ENCODE peak calls at places on chromosomes 3 and 15, in six cellular contexts. One of them, this sample, is unnamed. For H3K4me1, the result is how much of the 10 kb centered on the place peaks cover.

GRCh38 chr3:14507757-14508504 is 32.2 kb downstream of the GRIP2 start:
- DNase-seq in A673: no peak
- DNase-seq in CD8-positive, alpha-beta T cell: no peak
- DNase-seq in naive thymus-derived CD4-positive, alpha-beta T cell: no peak
- DNase-seq in upper lobe of right lung: peak
- DNase-seq in ovary: peak
- DNase-seq in this sample: no peak

GRCh38 chr3:72782521-72782920 is 65.7 kb downstream of the SHQ1 start:
- DNase-seq in A673: peak
- DNase-seq in CD8-positive, alpha-beta T cell: no peak
- DNase-seq in naive thymus-derived CD4-positive, alpha-beta T cell: no peak
- DNase-seq in upper lobe of right lung: no peak
- DNase-seq in ovary: no peak
- DNase-seq in this sample: no peak

GRCh38 chr15:35168464-35168863 is 83.4 kb upstream of the NANOGP8 start:
- DNase-seq in A673: peak
- DNase-seq in CD8-positive, alpha-beta T cell: no peak
- DNase-seq in naive thymus-derived CD4-positive, alpha-beta T cell: no peak
- DNase-seq in upper lobe of right lung: no peak
- DNase-seq in ovary: no peak
- DNase-seq in this sample: no peak

GRCh38 chr15:39310633-39311032 is 270.2 kb upstream of the THBS1 start:
- DNase-seq in A673: no peak
- DNase-seq in CD8-positive, alpha-beta T cell: no peak
- DNase-seq in naive thymus-derived CD4-positive, alpha-beta T cell: no peak
- DNase-seq in upper lobe of right lung: no peak
- DNase-seq in ovary: no peak
- DNase-seq in this sample: no peak

GRCh38 chr3:6803652-6804051 is 57.3 kb upstream of the GRM7 start:
- DNase-seq in A673: no peak
- DNase-seq in CD8-positive, alpha-beta T cell: no peak
- DNase-seq in naive thymus-derived CD4-positive, alpha-beta T cell: no peak
- DNase-seq in upper lobe of right lung: no peak
- DNase-seq in ovary: no peak
- DNase-seq in this sample: no peak

GRCh38 chr3:50192689-50193141 is 1.3 kb downstream of the GNAT1 start:
- DNase-seq in A673: peak
- DNase-seq in CD8-positive, alpha-beta T cell: peak
- DNase-seq in naive thymus-derived CD4-positive, alpha-beta T cell: peak
- DNase-seq in upper lobe of right lung: peak
- DNase-seq in ovary: peak
- DNase-seq in this sample: peak

GRCh38 chr3:48716508-48716981 is 476 bp downstream of the IP6K2 start:
- DNase-seq in A673: peak
- DNase-seq in CD8-positive, alpha-beta T cell: no peak
- DNase-seq in naive thymus-derived CD4-positive, alpha-beta T cell: peak
- DNase-seq in upper lobe of right lung: no peak
- DNase-seq in ovary: no peak
- DNase-seq in this sample: peak

GRCh38 chr3:194536883-194537637 is 50.3 kb upstream of the ATP13A3 start:
- DNase-seq in A673: peak
- DNase-seq in CD8-positive, alpha-beta T cell: no peak
- DNase-seq in naive thymus-derived CD4-positive, alpha-beta T cell: no peak
- DNase-seq in upper lobe of right lung: no peak
- DNase-seq in ovary: peak
- DNase-seq in this sample: peak

GRCh38 chr3:45026957-45027356 is 854 bp downstream of the CLEC3B start:
- DNase-seq in A673: no peak
- DNase-seq in CD8-positive, alpha-beta T cell: no peak
- DNase-seq in naive thymus-derived CD4-positive, alpha-beta T cell: no peak
- DNase-seq in upper lobe of right lung: no peak
- DNase-seq in ovary: no peak
- DNase-seq in this sample: no peak

GRCh38 chr3:189557824-189558223 is 73.4 kb upstream of the TP63 start:
- DNase-seq in A673: no peak
- DNase-seq in CD8-positive, alpha-beta T cell: no peak
- DNase-seq in naive thymus-derived CD4-positive, alpha-beta T cell: no peak
- DNase-seq in upper lobe of right lung: no peak
- DNase-seq in ovary: no peak
- DNase-seq in this sample: no peak

GRCh38 chr3:144989756-144990155 is 1018.1 kb downstream of the DIPK2A start:
- DNase-seq in A673: peak
- DNase-seq in CD8-positive, alpha-beta T cell: no peak
- DNase-seq in naive thymus-derived CD4-positive, alpha-beta T cell: no peak
- DNase-seq in upper lobe of right lung: no peak
- DNase-seq in ovary: no peak
- DNase-seq in this sample: no peak

GRCh38 chr15:51322622-51323296 is 15.6 kb downstream of the CYP19A1 start:
- DNase-seq in A673: no peak
- DNase-seq in CD8-positive, alpha-beta T cell: no peak
- DNase-seq in naive thymus-derived CD4-positive, alpha-beta T cell: no peak
- DNase-seq in upper lobe of right lung: peak
- DNase-seq in ovary: no peak
- DNase-seq in this sample: no peak

GRCh38 chr3:15470261-15470660 is 42.9 kb downstream of the EAF1 start:
- DNase-seq in A673: no peak
- DNase-seq in CD8-positive, alpha-beta T cell: no peak
- DNase-seq in naive thymus-derived CD4-positive, alpha-beta T cell: no peak
- DNase-seq in upper lobe of right lung: no peak
- DNase-seq in ovary: no peak
- DNase-seq in this sample: no peak

GRCh38 chr3:159978353-159978752 is 10.3 kb upstream of the IL12A start:
- DNase-seq in A673: no peak
- DNase-seq in CD8-positive, alpha-beta T cell: no peak
- DNase-seq in naive thymus-derived CD4-positive, alpha-beta T cell: no peak
- DNase-seq in upper lobe of right lung: no peak
- DNase-seq in ovary: no peak
- DNase-seq in this sample: no peak

GRCh38 chr3:23796518-23796917 is 9.2 kb upstream of the UBE2E1 start:
- DNase-seq in A673: no peak
- DNase-seq in CD8-positive, alpha-beta T cell: no peak
- DNase-seq in naive thymus-derived CD4-positive, alpha-beta T cell: no peak
- DNase-seq in upper lobe of right lung: no peak
- DNase-seq in ovary: no peak
- DNase-seq in this sample: no peak

GRCh38 chr15:79186616-79187015 is 95.9 kb upstream of the ANKRD34C start:
- DNase-seq in A673: no peak
- DNase-seq in CD8-positive, alpha-beta T cell: no peak
- DNase-seq in naive thymus-derived CD4-positive, alpha-beta T cell: no peak
- DNase-seq in upper lobe of right lung: no peak
- DNase-seq in ovary: no peak
- DNase-seq in this sample: no peak

GRCh38 chr3:52535411-52536111 is 844 bp upstream of the UQCC5 start:
- DNase-seq in A673: no peak
- DNase-seq in CD8-positive, alpha-beta T cell: no peak
- DNase-seq in naive thymus-derived CD4-positive, alpha-beta T cell: no peak
- DNase-seq in upper lobe of right lung: no peak
- DNase-seq in ovary: no peak
- DNase-seq in this sample: no peak

GRCh38 chr15:44550256-44550655 is 13.3 kb downstream of the EIF3J start:
- DNase-seq in A673: peak
- DNase-seq in CD8-positive, alpha-beta T cell: no peak
- DNase-seq in naive thymus-derived CD4-positive, alpha-beta T cell: no peak
- DNase-seq in upper lobe of right lung: no peak
- DNase-seq in ovary: no peak
- DNase-seq in this sample: no peak

GRCh38 chr3:130811552-130811951 is 64.9 kb upstream of the PIK3R4 start:
- DNase-seq in A673: no peak
- DNase-seq in CD8-positive, alpha-beta T cell: no peak
- DNase-seq in naive thymus-derived CD4-positive, alpha-beta T cell: no peak
- DNase-seq in upper lobe of right lung: no peak
- DNase-seq in ovary: no peak
- DNase-seq in this sample: no peak

GRCh38 chr3:36964827-36965226 is 20.0 kb upstream of the TRANK1 start:
- DNase-seq in A673: no peak
- DNase-seq in CD8-positive, alpha-beta T cell: no peak
- DNase-seq in naive thymus-derived CD4-positive, alpha-beta T cell: no peak
- DNase-seq in upper lobe of right lung: no peak
- DNase-seq in ovary: no peak
- DNase-seq in this sample: no peak

GRCh38 chr3:36969085-36969484 is 23.8 kb downstream of the EPM2AIP1 start:
- DNase-seq in A673: no peak
- DNase-seq in CD8-positive, alpha-beta T cell: no peak
- DNase-seq in naive thymus-derived CD4-positive, alpha-beta T cell: no peak
- DNase-seq in upper lobe of right lung: no peak
- DNase-seq in ovary: no peak
- DNase-seq in this sample: no peak

GRCh38 chr3:36960502-36960901 is 15.6 kb upstream of the TRANK1 start:
- DNase-seq in A673: no peak
- DNase-seq in CD8-positive, alpha-beta T cell: no peak
- DNase-seq in naive thymus-derived CD4-positive, alpha-beta T cell: no peak
- DNase-seq in upper lobe of right lung: no peak
- DNase-seq in ovary: no peak
- DNase-seq in this sample: no peak

GRCh38 chr3:36969540-36970432 is 23.1 kb downstream of the EPM2AIP1 start:
- DNase-seq in A673: peak
- DNase-seq in CD8-positive, alpha-beta T cell: no peak
- DNase-seq in naive thymus-derived CD4-positive, alpha-beta T cell: peak
- DNase-seq in upper lobe of right lung: no peak
- DNase-seq in ovary: no peak
- DNase-seq in this sample: peak

GRCh38 chr3:36965440-36965839 is 20.6 kb upstream of the TRANK1 start:
- DNase-seq in A673: no peak
- DNase-seq in CD8-positive, alpha-beta T cell: no peak
- DNase-seq in naive thymus-derived CD4-positive, alpha-beta T cell: no peak
- DNase-seq in upper lobe of right lung: no peak
- DNase-seq in ovary: no peak
- DNase-seq in this sample: no peak
- H3K27ac ChIP-seq in A673: no peak
- H3K27ac ChIP-seq in CD8-positive, alpha-beta T cell: no peak
- H3K27ac ChIP-seq in naive thymus-derived CD4-positive, alpha-beta T cell: no peak
- H3K27ac ChIP-seq in upper lobe of right lung: peak
- H3K27ac ChIP-seq in ovary: no peak
- H3K27ac ChIP-seq in this sample: no peak

DNA sequence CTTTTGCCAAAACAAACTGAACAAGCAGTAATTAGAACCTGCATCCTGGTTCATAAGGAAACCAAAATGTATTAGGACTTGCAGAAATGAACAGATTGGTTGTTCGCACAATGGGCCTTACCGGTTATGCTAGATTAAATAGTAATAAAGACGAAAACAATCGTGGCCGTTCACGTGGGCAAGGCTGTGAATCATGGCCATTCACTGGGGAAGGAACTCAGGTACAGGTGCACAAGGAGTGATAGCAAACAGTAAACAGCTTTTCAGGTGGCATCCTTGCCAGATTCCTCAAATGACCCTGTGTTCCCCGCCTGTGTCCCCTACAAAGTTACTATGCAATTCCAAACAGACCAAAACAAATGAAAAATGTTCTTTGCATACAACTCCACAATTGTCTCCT is 8.2 kb downstream of the LRIG1 start:
- DNase-seq in A673: no peak
- DNase-seq in CD8-positive, alpha-beta T cell: no peak
- DNase-seq in naive thymus-derived CD4-positive, alpha-beta T cell: no peak
- DNase-seq in upper lobe of right lung: no peak
- DNase-seq in ovary: no peak
- DNase-seq in this sample: no peak
- H3K4me1 ChIP-seq in A673: under half
- H3K4me1 ChIP-seq in CD8-positive, alpha-beta T cell: under half
- H3K4me1 ChIP-seq in naive thymus-derived CD4-positive, alpha-beta T cell: half or more
- H3K4me1 ChIP-seq in upper lobe of right lung: half or more
- H3K4me1 ChIP-seq in ovary: under half
- H3K4me1 ChIP-seq in this sample: under half

DNA sequence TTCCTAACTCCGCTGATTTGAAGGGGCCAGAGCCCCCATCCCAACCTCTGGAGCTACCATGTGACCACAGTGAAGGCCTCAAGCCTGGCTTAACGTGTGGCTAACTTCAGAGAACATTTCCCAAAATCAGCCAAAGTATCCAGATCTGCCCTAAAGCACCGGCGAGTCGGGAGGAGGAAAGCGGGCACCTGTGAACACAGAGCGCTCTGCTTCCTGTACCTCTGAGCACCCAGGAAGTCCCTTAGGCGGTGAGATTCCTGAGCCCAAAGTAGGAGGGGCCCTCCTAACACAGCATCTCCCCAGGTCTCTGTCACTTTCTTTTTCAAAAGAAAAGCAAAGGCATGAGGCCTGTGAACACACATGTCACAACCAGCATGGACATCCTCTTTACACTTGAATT is 904 bp upstream of the EIF4E3 start:
- DNase-seq in A673: no peak
- DNase-seq in CD8-positive, alpha-beta T cell: peak
- DNase-seq in naive thymus-derived CD4-positive, alpha-beta T cell: peak
- DNase-seq in upper lobe of right lung: no peak
- DNase-seq in ovary: no peak
- DNase-seq in this sample: no peak
- H3K27ac ChIP-seq in A673: no peak
- H3K27ac ChIP-seq in CD8-positive, alpha-beta T cell: peak
- H3K27ac ChIP-seq in naive thymus-derived CD4-positive, alpha-beta T cell: peak
- H3K27ac ChIP-seq in upper lobe of right lung: no peak
- H3K27ac ChIP-seq in ovary: peak
- H3K27ac ChIP-seq in this sample: no peak

DNA sequence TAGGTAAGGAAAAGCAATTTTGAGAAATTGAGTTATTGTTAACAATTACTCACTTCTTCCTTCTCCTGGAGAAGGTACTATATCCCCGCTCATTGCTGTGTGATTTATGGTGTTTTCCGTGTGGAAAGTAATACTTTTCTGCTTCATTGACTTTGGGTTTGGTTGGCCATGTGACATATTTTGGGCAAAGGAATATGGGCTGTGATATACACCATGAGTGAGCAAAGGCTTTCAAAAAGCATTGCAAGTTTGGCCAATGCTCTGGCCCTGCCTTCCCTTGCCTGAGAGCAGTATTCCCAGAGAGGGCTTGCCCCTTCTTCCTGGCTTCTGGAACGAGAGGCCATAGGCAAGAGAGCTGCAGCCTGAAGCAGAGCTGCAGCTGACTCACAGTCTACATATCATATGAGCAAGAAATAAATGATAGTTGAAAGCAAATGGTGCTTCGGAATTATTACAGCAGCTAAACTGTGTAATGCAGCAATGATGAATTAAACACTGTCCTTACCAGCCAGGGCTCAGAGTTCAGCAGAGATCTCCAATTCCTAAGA is 216.8 kb upstream of the CD96 start:
- DNase-seq in A673: no peak
- DNase-seq in CD8-positive, alpha-beta T cell: no peak
- DNase-seq in naive thymus-derived CD4-positive, alpha-beta T cell: no peak
- DNase-seq in upper lobe of right lung: no peak
- DNase-seq in ovary: no peak
- DNase-seq in this sample: peak
- H3K4me1 ChIP-seq in A673: under half
- H3K4me1 ChIP-seq in CD8-positive, alpha-beta T cell: under half
- H3K4me1 ChIP-seq in naive thymus-derived CD4-positive, alpha-beta T cell: under half
- H3K4me1 ChIP-seq in upper lobe of right lung: under half
- H3K4me1 ChIP-seq in ovary: under half
- H3K4me1 ChIP-seq in this sample: half or more

DNA sequence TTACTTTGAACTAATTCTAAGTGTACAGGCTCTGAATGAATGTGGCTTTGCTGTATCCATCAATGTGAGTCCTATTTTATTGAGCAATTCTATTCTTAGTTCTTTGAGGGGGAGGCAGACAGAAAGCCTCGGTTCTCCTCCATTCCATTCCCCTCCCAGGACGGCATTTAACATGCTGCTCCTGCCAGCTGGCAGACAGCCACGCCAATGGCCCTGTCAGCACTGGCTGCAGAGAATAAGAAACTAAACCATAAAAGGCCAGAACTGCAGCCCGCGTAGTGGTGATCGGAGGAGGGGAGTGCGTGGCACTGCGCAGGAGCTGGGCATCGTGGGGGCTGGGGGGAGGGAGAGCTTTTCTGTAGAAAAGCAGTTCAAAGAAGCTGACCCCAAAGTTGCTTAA is 76.0 kb upstream of the HACD2 start:
- DNase-seq in A673: peak
- DNase-seq in CD8-positive, alpha-beta T cell: no peak
- DNase-seq in naive thymus-derived CD4-positive, alpha-beta T cell: no peak
- DNase-seq in upper lobe of right lung: peak
- DNase-seq in ovary: peak
- DNase-seq in this sample: peak
- H3K27ac ChIP-seq in A673: no peak
- H3K27ac ChIP-seq in CD8-positive, alpha-beta T cell: no peak
- H3K27ac ChIP-seq in naive thymus-derived CD4-positive, alpha-beta T cell: no peak
- H3K27ac ChIP-seq in upper lobe of right lung: peak
- H3K27ac ChIP-seq in ovary: peak
- H3K27ac ChIP-seq in this sample: no peak